ENCODE peak calls at places on chromosomes 6 and 20, in six cellular contexts. P, K, N, S, J and T are unnamed samples.

GRCh38 chr20:48107560-48107959 is 322.3 kb upstream of the SULF2 start:
- DNase-seq in J (no peak), N (no peak), K (no peak), S (no peak), P (no peak), T (no peak)

GRCh38 chr6:3228791-3229565 is 1.5 kb upstream of the TUBB2B start:
- DNase-seq in N (no peak), P (no peak), S (no peak), K (peak; percentile 28), J (no peak), T (no peak)

GRCh38 chr6:113697642-113698410 is 159.3 kb upstream of the MARCKS start:
- DNase-seq in J (no peak), K (no peak), S (no peak), N (no peak), P (no peak), T (no peak)

GRCh38 chr6:168015492-168016175 is 18.2 kb downstream of the KIF25 start:
- DNase-seq in N (no peak), S (no peak), K (no peak), P (no peak), J (peak; percentile 34), T (no peak)

GRCh38 chr20:64048402-64049044 is 916 bp downstream of the SOX18 start:
- DNase-seq in J (no peak), K (peak; percentile 57), N (no peak), P (peak; percentile 65), S (no peak), T (no peak)

GRCh38 chr6:47631248-47632196 is 66.9 kb upstream of the ADGRF4 start:
- DNase-seq in N (peak; percentile 55), S (peak; percentile 32), K (peak; percentile 48), J (peak; percentile 66), P (peak; percentile 19), T (no peak)

GRCh38 chr6:9647599-9647998 is 767.3 kb downstream of the TFAP2A start:
- DNase-seq in N (no peak), J (no peak), S (no peak), K (no peak), P (no peak), T (no peak)

GRCh38 chr6:129338683-129339082 is 371.3 kb downstream of the ARHGAP18 start:
- DNase-seq in K (no peak), P (no peak), J (no peak), S (no peak), N (no peak), T (no peak)

GRCh38 chr6:54377776-54378175 is 69.5 kb downstream of the TINAG start:
- DNase-seq in J (no peak), S (no peak), K (no peak), N (no peak), P (no peak), T (no peak)

GRCh38 chr20:63657260-63657936 is 714 bp upstream of the RTEL1 start:
- DNase-seq in P (no peak), J (no peak), K (peak; percentile 48), N (no peak), S (no peak), T (no peak)

GRCh38 chr6:32092760-32093497 is 16.2 kb downstream of the TNXB start:
- DNase-seq in N (no peak), P (no peak), K (no peak), J (no peak), S (no peak), T (no peak)

GRCh38 chr6:16544521-16544920 is 216.7 kb downstream of the ATXN1 start:
- DNase-seq in J (no peak), K (no peak), N (no peak), P (no peak), S (no peak), T (no peak)

GRCh38 chr6:41546866-41547798 is 951 bp downstream of the FOXP4 start:
- DNase-seq in N (no peak), J (no peak), K (peak; percentile 80), P (peak; percentile 80), S (no peak), T (no peak)

GRCh38 chr6:146027586-146028249 is 1.1 kb upstream of the GRM1 start:
- DNase-seq in P (peak; percentile 51), K (no peak), J (no peak), S (no peak), N (no peak), T (no peak)

GRCh38 chr20:58342104-58342945 is 32.8 kb downstream of the RAB22A start:
- DNase-seq in S (no peak), P (no peak), N (no peak), K (no peak), J (no peak), T (peak; percentile 13)

GRCh38 chr6:113690255-113690956 is 166.7 kb upstream of the MARCKS start:
- DNase-seq in P (peak; percentile 10), S (peak; percentile 34), J (peak; percentile 58), K (no peak), N (no peak), T (peak; percentile 93)

GRCh38 chr20:52746768-52747167 is 225.4 kb upstream of the TSHZ2 start:
- DNase-seq in K (no peak), S (no peak), P (peak; percentile 59), J (no peak), N (no peak), T (no peak)

GRCh38 chr20:57619053-57619831 is 984 bp downstream of the ZBP1 start:
- DNase-seq in N (no peak), J (no peak), S (peak; percentile 93), P (no peak), K (no peak), T (no peak)

GRCh38 chr6:44258325-44258863 is 1.1 kb upstream of the SLC35B2 start:
- DNase-seq in K (no peak), N (no peak), P (no peak), S (no peak), J (no peak), T (no peak)

DNA sequence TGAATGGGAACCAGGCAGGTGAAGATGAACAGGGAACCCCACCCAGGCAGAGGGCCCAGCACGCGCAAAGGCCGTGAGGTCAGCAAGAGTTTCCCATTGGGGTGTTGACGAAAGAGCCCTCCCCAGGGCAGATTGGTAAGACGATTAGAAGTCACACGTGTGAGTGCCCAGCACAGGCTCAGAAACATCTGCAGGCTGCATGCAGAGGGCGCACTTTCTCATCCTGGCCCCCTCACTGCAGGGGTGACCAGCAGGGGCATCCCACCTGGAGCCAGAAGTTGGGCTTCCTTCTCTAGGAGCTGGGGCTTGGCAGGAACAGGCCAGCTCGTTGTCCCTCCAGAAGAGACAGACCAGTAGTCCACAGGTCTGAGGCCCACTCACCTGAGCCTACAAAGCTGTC is 38.4 kb downstream of the VSTM2L start:
- DNase-seq in N (no peak), P (peak; percentile 58), J (peak; percentile 69), K (peak; percentile 74), S (no peak), T (no peak)
- TF ChIP-seq CTCF in N (peak; percentile 66), P (peak; percentile 22), J (peak; percentile 81), K (peak; percentile 69), S (peak; percentile 21), T (no peak)

DNA sequence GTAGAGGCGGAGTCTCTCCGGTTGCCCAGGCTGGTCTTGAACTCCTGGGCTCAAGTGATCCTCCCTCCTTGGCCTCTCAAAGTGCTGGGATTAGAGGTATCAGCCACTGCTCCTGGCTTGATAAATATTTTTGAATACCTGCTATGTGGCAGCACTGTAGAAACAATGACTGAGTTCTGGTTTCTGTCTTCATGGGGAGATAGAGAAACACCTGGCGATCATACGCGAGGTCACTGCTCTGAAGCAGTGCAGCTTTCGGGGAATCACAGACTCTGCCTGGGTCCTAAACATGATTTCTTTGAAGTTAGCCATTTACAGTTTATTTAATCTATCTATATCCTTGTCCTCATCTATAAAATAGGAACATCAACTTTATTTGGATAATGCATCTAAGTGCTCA is 31.2 kb downstream of the DOK5 start:
- DNase-seq in P (no peak), J (no peak), S (no peak), N (no peak), K (no peak), T (no peak)
- TF ChIP-seq SIN3A in P (no peak), J (no peak), S (no peak), N (no peak), K (no peak), T (no peak)

GRCh38 chr20:17712201-17712600 is 12.4 kb downstream of the BANF2 start:
- DNase-seq in J (no peak), P (no peak), K (no peak), S (no peak), N (no peak), T (no peak)

GRCh38 chr20:17708675-17709360 is 9.1 kb downstream of the BANF2 start:
- DNase-seq in J (no peak), P (no peak), S (no peak), N (no peak), K (no peak), T (no peak)

GRCh38 chr20:17709361-17710293 is 9.9 kb downstream of the BANF2 start:
- DNase-seq in K (no peak), N (no peak), J (peak; percentile 28), S (no peak), P (no peak), T (no peak)

GRCh38 chr20:17712708-17713107 is 12.9 kb downstream of the BANF2 start:
- DNase-seq in J (no peak), K (no peak), S (no peak), N (no peak), P (no peak), T (no peak)

DNA sequence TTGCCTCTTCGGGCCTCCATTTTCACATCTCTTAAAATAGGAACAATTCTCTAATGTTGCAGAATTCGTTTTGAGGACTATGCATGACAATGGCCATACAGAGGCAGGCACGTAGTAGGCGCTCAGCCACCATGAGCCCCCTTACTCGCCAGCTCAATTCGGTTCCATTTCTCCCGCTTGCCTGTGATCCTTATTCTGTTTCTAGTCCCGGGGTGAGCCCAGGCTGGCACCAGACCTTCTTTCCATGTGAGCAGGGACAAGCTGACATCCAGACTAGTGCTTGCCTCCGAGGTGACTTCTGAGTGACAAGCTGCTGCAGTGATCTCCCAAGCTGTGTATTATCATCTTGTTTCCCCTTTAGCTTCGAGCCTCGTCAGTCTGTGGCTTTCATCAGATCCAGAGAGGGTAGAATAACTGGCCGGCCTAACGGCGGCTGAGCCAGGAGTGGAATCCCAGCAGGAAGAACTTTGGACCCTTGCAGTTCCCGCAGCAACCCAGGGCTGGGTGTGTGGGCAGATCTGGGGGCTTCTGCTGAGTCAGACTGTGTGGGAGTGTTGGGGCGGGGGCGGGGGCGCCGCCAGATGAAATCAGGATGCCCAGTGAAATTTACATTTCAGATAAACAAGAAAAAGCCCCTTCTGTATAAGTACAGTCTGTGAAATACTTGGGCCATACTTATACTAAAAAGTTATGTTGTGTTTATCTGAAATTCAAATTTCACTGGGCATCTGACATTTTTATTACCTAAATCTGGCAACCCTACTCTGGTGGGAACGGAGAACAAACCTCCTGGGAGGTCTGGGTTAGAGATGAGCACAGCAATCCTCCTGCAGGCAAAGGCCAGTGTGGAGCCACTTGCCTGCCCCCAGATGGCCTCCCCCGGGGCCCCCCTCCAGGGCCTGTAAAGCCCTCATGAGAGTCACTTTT is 10.9 kb downstream of the BANF2 start:
- DNase-seq in K (peak; percentile 17), P (no peak), S (no peak), J (peak; percentile 92), N (no peak), T (no peak)
- TF ChIP-seq REST in K (no peak), P (no peak), S (no peak), J (no peak), N (no peak), T (no peak)

DNA sequence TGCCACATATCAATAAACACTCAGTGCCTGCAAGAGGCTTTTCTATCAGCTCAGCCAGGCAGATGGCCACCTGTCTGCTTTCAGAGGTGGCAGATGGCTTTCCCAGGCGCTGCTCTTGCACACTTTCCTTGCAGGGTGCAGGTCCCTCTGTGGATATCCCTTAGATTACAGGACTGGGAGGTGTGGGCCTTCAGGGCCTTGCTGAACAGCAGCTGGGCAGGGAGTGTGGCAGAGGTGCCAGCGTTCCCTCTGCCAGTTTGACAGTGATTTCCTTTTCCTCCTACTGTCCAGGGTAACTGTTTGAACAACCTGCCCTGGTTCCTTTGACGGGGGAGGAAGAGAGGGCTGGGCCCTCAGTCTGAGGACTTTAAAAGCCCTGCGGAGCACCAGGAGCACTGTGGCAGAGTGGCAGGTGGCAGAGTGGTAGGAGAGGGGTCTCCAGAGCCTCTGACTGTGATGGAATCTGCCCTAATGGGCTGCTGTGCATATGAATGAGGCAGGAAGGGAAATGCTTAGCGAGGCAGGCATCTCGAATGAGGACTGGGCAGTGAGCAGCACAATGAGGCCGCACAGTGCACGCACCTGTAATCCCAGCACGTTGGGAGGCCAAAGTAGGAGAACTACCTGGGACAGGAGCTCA is 34.2 kb downstream of the ABHD12 start:
- DNase-seq in K (no peak), P (peak; percentile 23), S (no peak), J (no peak), N (no peak), T (no peak)
- TF ChIP-seq CTCF in K (no peak), P (no peak), S (no peak), J (no peak), N (no peak), T (no peak)